ENCODE peak calls at places on chromosomes 13 and 19, in ten cellular contexts. E is GM12865, O is adipocyte, I is HS-27A, D is putamen, F is NT2/D1, K is cardiac fibroblast, B is GM10248, C is mesendoderm, M is pulmonary artery endothelial cell. N is an unnamed sample.

GRCh38 chr13:100773429-100773828 is 98.8 kb upstream of the TMTC4 start:
- DNase-seq in I (no peak), K (no peak), D (no peak), M (no peak), C (no peak), E (no peak), F (no peak), B (no peak), O (no peak), N (no peak)

GRCh38 chr19:11420429-11420893 is 1.3 kb upstream of the RGL3 start:
- DNase-seq in F (no peak), D (no peak), K (peak; percentile 57), O (peak; percentile 53), E (no peak), C (no peak), I (no peak), M (no peak), B (no peak), N (no peak)

GRCh38 chr19:13797870-13798269 is 2.6 kb downstream of the ZSWIM4 start:
- DNase-seq in D (no peak), I (no peak), F (no peak), M (no peak), K (peak; percentile 94), C (no peak), B (no peak), O (peak; percentile 74), E (no peak), N (no peak)

GRCh38 chr13:98647121-98647520 is 70.2 kb upstream of the STK24 start:
- DNase-seq in I (no peak), O (no peak), K (no peak), M (no peak), C (no peak), E (no peak), D (no peak), B (no peak), F (no peak), N (no peak)

GRCh38 chr19:54335979-54336892 is 2.7 kb downstream of the LILRA4 start:
- DNase-seq in F (no peak), M (no peak), K (no peak), I (no peak), D (no peak), E (no peak), C (no peak), O (no peak), B (peak; percentile 15), N (no peak)

GRCh38 chr13:42211704-42212103 is 60.2 kb upstream of the AKAP11 start:
- DNase-seq in O (no peak), K (peak; percentile 79), C (no peak), M (no peak), D (no peak), F (no peak), I (no peak), E (no peak), B (no peak), N (no peak)

GRCh38 chr19:47232422-47233211 is 1.6 kb upstream of the BBC3 start:
- DNase-seq in F (no peak), C (no peak), M (no peak), O (peak; percentile 73), B (peak; percentile 21), D (no peak), K (peak; percentile 81), I (no peak), E (peak; percentile 67), N (no peak)

GRCh38 chr13:50238922-50239321 is 223.7 kb downstream of the KCNRG start:
- DNase-seq in K (no peak), O (no peak), D (no peak), E (no peak), B (no peak), F (no peak), M (no peak), I (no peak), C (no peak), N (no peak)

GRCh38 chr19:1094655-1094977 is 559 bp downstream of the POLR2E start:
- DNase-seq in O (no peak), M (no peak), I (no peak), C (no peak), D (no peak), F (no peak), K (no peak), E (no peak), B (no peak), N (no peak)